ENCODE peak calls at places on chromosomes 16 and 17, in seven cellular contexts. J is hepatic stellate cell; A is CD8-positive, alpha-beta T cell; E is stimulated activated CD4-positive, alpha-beta T cell treated with anti-CD3 and anti-CD28 coated beads, Interleukin-1b, Interleukin-23, amount 100 ng/mL, for 24 hours; N is NCI-H1436; F is pulmonary artery endothelial cell; Q is fibroblast of pulmonary artery. T is an unnamed sample.

GRCh38 chr16:84218176-84218776 is 21.5 kb downstream of the KCNG4 start:
- DNase-seq in J (no peak), A (no peak), E (no peak), N (peak), F (no peak), Q (no peak), T (no peak)

GRCh38 chr17:55727920-55728319 is 5.3 kb upstream of the TMEM100 start:
- DNase-seq in J (no peak), A (no peak), E (no peak), N (no peak), F (no peak), Q (no peak), T (no peak)

GRCh38 chr17:66941773-66942452 is 22.6 kb upstream of the CACNG4 start:
- DNase-seq in J (no peak), A (no peak), E (no peak), N (no peak), F (no peak), Q (no peak), T (no peak)

GRCh38 chr17:49468827-49469385 is 26.2 kb upstream of the NGFR start:
- DNase-seq in J (no peak), A (no peak), E (no peak), N (peak), F (no peak), Q (peak), T (no peak)

GRCh38 chr17:40341808-40342574 is 22.5 kb downstream of the GJD3 start:
- DNase-seq in J (peak), A (no peak), E (no peak), N (peak), F (no peak), Q (peak), T (peak)

GRCh38 chr17:76868669-76869208 is 535 bp downstream of the MGAT5B start:
- DNase-seq in J (no peak), A (no peak), E (no peak), N (no peak), F (no peak), Q (no peak), T (peak)

GRCh38 chr17:4407851-4408250 is 25.9 kb upstream of the SPNS3 start:
- DNase-seq in J (no peak), A (no peak), E (no peak), N (peak), F (no peak), Q (peak), T (peak)

GRCh38 chr17:40452921-40453378 is 9.7 kb downstream of the IGFBP4 start:
- DNase-seq in J (no peak), A (no peak), E (no peak), N (no peak), F (no peak), Q (no peak), T (no peak)

GRCh38 chr16:26447570-26447969 is 619.2 kb upstream of the C16orf82 start:
- DNase-seq in J (no peak), A (no peak), E (no peak), N (no peak), F (no peak), Q (no peak), T (no peak)

GRCh38 chr16:23079683-23080221 is 69.5 kb downstream of the USP31 start:
- DNase-seq in J (no peak), A (no peak), E (no peak), N (no peak), F (peak), Q (no peak), T (no peak)

GRCh38 chr16:57356547-57356946 is 2.0 kb upstream of the CCL22 start:
- DNase-seq in J (no peak), A (no peak), E (no peak), N (no peak), F (no peak), Q (no peak), T (no peak)

GRCh38 chr16:29198231-29198630 is 208.3 kb downstream of the NPIPB11 start:
- DNase-seq in J (no peak), A (no peak), E (no peak), N (no peak), F (no peak), Q (no peak), T (no peak)

GRCh38 chr17:38709864-38710602 is 5.0 kb downstream of the MLLT6 start:
- DNase-seq in J (no peak), A (no peak), E (no peak), N (no peak), F (no peak), Q (no peak), T (no peak)

GRCh38 chr16:88357306-88358032 is 25.3 kb upstream of the ZNF469 start:
- DNase-seq in J (no peak), A (no peak), E (no peak), N (no peak), F (no peak), Q (no peak), T (no peak)

GRCh38 chr17:6090253-6090652 is 20.1 kb downstream of the WSCD1 start:
- DNase-seq in J (no peak), A (no peak), E (no peak), N (no peak), F (no peak), Q (no peak), T (no peak)

GRCh38 chr17:59149051-59149450 is 5.9 kb downstream of the SKA2 start:
- DNase-seq in J (no peak), A (no peak), E (no peak), N (no peak), F (no peak), Q (peak), T (no peak)

GRCh38 chr16:30185683-30186421 is 2.5 kb downstream of the CORO1A start:
- DNase-seq in J (no peak), A (peak), E (peak), N (no peak), F (no peak), Q (no peak), T (no peak)

GRCh38 chr17:28357901-28358197 is 522 bp upstream of the POLDIP2 start:
- DNase-seq in J (no peak), A (no peak), E (no peak), N (no peak), F (no peak), Q (no peak), T (no peak)

GRCh38 chr17:82316651-82317393 is 586 bp downstream of the CD7 start:
- DNase-seq in J (no peak), A (no peak), E (no peak), N (no peak), F (no peak), Q (no peak), T (no peak)

GRCh38 chr16:58028168-58028455 is 2.6 kb downstream of the MMP15 start:
- DNase-seq in J (no peak), A (no peak), E (no peak), N (no peak), F (no peak), Q (no peak), T (no peak)

GRCh38 chr17:47925677-47925987 is 15.7 kb upstream of the PNPO start:
- DNase-seq in J (no peak), A (no peak), E (no peak), N (no peak), F (no peak), Q (no peak), T (no peak)

GRCh38 chr17:282000-282911 is 70.4 kb downstream of the RPH3AL start:
- DNase-seq in J (no peak), A (no peak), E (no peak), N (no peak), F (no peak), Q (no peak), T (no peak)

GRCh38 chr16:69396187-69397061 is 10.6 kb upstream of the TERF2 start:
- DNase-seq in J (peak), A (peak), E (peak), N (peak), F (peak), Q (peak), T (peak)

GRCh38 chr17:17498606-17499301 is 2.6 kb upstream of the RASD1 start:
- DNase-seq in J (no peak), A (no peak), E (no peak), N (no peak), F (no peak), Q (no peak), T (no peak)

GRCh38 chr17:74165811-74166365 is 37.6 kb upstream of the RPL38 start:
- DNase-seq in J (no peak), A (no peak), E (no peak), N (no peak), F (no peak), Q (no peak), T (no peak)

GRCh38 chr17:10737168-10737622 is 7.4 kb upstream of the TMEM220 start:
- DNase-seq in J (peak), A (peak), E (no peak), N (peak), F (no peak), Q (peak), T (peak)

T was measured in NCI-H146.